ENCODE peak calls at places on chromosomes 12 and 14, in ten cellular contexts. Y, I, G, S, R, U, A, J, P and V are unnamed samples.

GRCh38 chr12:96195845-96196451 is 1.8 kb downstream of the ELK3 start:
- DNase-seq in I (no peak), U (peak; percentile 84), P (peak; percentile 74), A (peak; percentile 83), Y (no peak), J (peak; percentile 74), R (peak; percentile 86), S (peak; percentile 76), G (no peak), V (no peak)

GRCh38 chr14:78904094-78904493 is 733.9 kb downstream of the NRXN3 start:
- DNase-seq in I (no peak), Y (no peak), P (no peak), U (no peak), S (no peak), R (no peak), G (no peak), J (no peak), A (no peak), V (no peak)

GRCh38 chr12:1171657-1172056 is 180.6 kb downstream of the ERC1 start:
- DNase-seq in R (peak; percentile 49), I (no peak), P (no peak), U (peak; percentile 70), Y (no peak), G (no peak), A (peak; percentile 7), J (no peak), S (no peak), V (no peak)

GRCh38 chr12:102543931-102544485 is 63.6 kb upstream of the IGF1 start:
- DNase-seq in I (no peak), R (no peak), P (no peak), S (no peak), G (no peak), J (no peak), U (peak; percentile 14), Y (no peak), A (no peak), V (no peak)

GRCh38 chr14:33175951-33176350 is 237.3 kb downstream of the NPAS3 start:
- DNase-seq in G (no peak), I (no peak), Y (no peak), S (no peak), U (no peak), A (no peak), J (no peak), R (no peak), P (no peak), V (no peak)

GRCh38 chr14:67392123-67392522 is 19.8 kb downstream of the PLEK2 start:
- DNase-seq in I (no peak), R (no peak), A (no peak), J (no peak), G (no peak), S (no peak), U (no peak), P (no peak), Y (no peak), V (no peak)

GRCh38 chr14:56580317-56580711 is 716 bp downstream of the TMEM260 start:
- DNase-seq in R (no peak), I (no peak), J (no peak), G (no peak), S (no peak), P (no peak), A (no peak), Y (no peak), U (no peak), V (no peak)

GRCh38 chr12:12718382-12718761 is 1.2 kb downstream of the CDKN1B start:
- DNase-seq in S (no peak), P (no peak), Y (no peak), G (no peak), J (no peak), U (peak; percentile 18), I (no peak), R (no peak), A (no peak), V (no peak)

GRCh38 chr14:56979961-56980360 is 169.7 kb upstream of the OTX2 start:
- DNase-seq in Y (no peak), I (no peak), G (no peak), S (no peak), U (no peak), A (no peak), P (no peak), R (no peak), J (no peak), V (no peak)

GRCh38 chr14:69501362-69501964 is 16.9 kb downstream of the PLEKHD1 start:
- DNase-seq in S (peak; percentile 21), J (peak; percentile 15), A (no peak), Y (no peak), U (no peak), G (no peak), P (no peak), R (peak; percentile 40), I (no peak), V (no peak)

GRCh38 chr14:79605863-79606262 is 605.4 kb downstream of the DIO2 start:
- DNase-seq in Y (no peak), A (peak; percentile 25), U (no peak), S (no peak), J (no peak), G (no peak), R (no peak), P (no peak), I (no peak), V (no peak)

GRCh38 chr12:94171595-94171930 is 23.2 kb downstream of the PLXNC1 start:
- DNase-seq in J (peak; percentile 43), S (no peak), G (no peak), I (no peak), Y (no peak), A (peak; percentile 27), U (peak; percentile 51), R (peak; percentile 75), P (no peak), V (no peak)

GRCh38 chr12:64608901-64609542 is 1.3 kb upstream of the RASSF3 start:
- DNase-seq in Y (no peak), U (peak; percentile 79), P (peak; percentile 76), G (peak; percentile 26), I (peak; percentile 33), R (peak; percentile 70), J (peak; percentile 68), S (peak; percentile 56), A (peak; percentile 52), V (peak; percentile 58)

GRCh38 chr12:116466536-116466935 is 92.6 kb upstream of the MAP1LC3B2 start:
- DNase-seq in G (no peak), S (no peak), J (peak; percentile 69), P (no peak), Y (no peak), I (no peak), R (peak; percentile 24), A (peak; percentile 25), U (peak; percentile 29), V (no peak)

GRCh38 chr12:57488397-57489156 is 709 bp downstream of the MARS1 start:
- DNase-seq in G (no peak), I (no peak), J (peak; percentile 35), S (no peak), U (no peak), P (no peak), A (peak; percentile 12), R (no peak), Y (no peak), V (no peak)

GRCh38 chr14:30882431-30882830 is 8.1 kb downstream of the COCH start:
- DNase-seq in S (no peak), A (no peak), Y (no peak), R (no peak), P (no peak), G (no peak), U (no peak), J (no peak), I (no peak), V (no peak)

GRCh38 chr12:121444842-121445202 is 44.9 kb downstream of the RNF34 start:
- DNase-seq in G (no peak), R (no peak), I (no peak), S (no peak), P (no peak), A (no peak), J (no peak), U (no peak), Y (no peak), V (no peak)

GRCh38 chr14:89844508-89844907 is 110.0 kb downstream of the EFCAB11 start:
- DNase-seq in U (no peak), G (no peak), S (no peak), I (no peak), J (peak; percentile 22), R (no peak), P (no peak), Y (no peak), A (no peak), V (no peak)

GRCh38 chr14:69090187-69090789 is 62.6 kb downstream of the DCAF5 start:
- DNase-seq in R (peak; percentile 46), U (peak; percentile 51), P (peak; percentile 32), S (peak; percentile 34), A (no peak), J (peak; percentile 55), Y (no peak), G (no peak), I (peak; percentile 1), V (no peak)

GRCh38 chr12:6963016-6963731 is 7.3 kb downstream of the PHB2 start:
- DNase-seq in R (no peak), G (no peak), S (no peak), P (no peak), J (no peak), A (no peak), U (no peak), I (no peak), Y (no peak), V (no peak)

GRCh38 chr12:108430926-108431325 is 84.2 kb upstream of the FICD start:
- DNase-seq in I (no peak), Y (no peak), J (no peak), P (no peak), A (no peak), R (no peak), G (no peak), U (no peak), S (no peak), V (no peak)